ENCODE peak calls at places on chromosome 1, in ten cellular contexts. J, P, V, Z, T, Q, L, X, K and W are unnamed samples.

GRCh38 chr1:156815307-156815826 is 1.3 kb downstream of the SH2D2A start:
- DNase-seq in J (no peak), P (no peak), V (no peak), Z (no peak), T (no peak), Q (no peak), L (no peak), X (no peak), K (no peak), W (no peak)

GRCh38 chr1:104294259-104294658 is 544.6 kb downstream of the AMY1C start:
- DNase-seq in J (no peak), P (no peak), V (no peak), Z (no peak), T (no peak), Q (no peak), L (no peak), X (no peak), K (no peak), W (no peak)

GRCh38 chr1:186985889-186986491 is 157.2 kb downstream of the PLA2G4A start:
- DNase-seq in J (peak), P (no peak), V (no peak), Z (no peak), T (no peak), Q (peak), L (peak), X (no peak), K (peak), W (peak)

GRCh38 chr1:12208764-12209494 is 20.9 kb upstream of the VPS13D start:
- DNase-seq in J (peak), P (peak), V (peak), Z (peak), T (peak), Q (peak), L (peak), X (peak), K (peak), W (peak)

GRCh38 chr1:115980998-115981993 is 5.0 kb downstream of the SLC22A15 start:
- DNase-seq in J (peak), P (no peak), V (no peak), Z (peak), T (no peak), Q (peak), L (peak), X (no peak), K (peak), W (no peak)

GRCh38 chr1:240027059-240027462 is 64.6 kb upstream of the FMN2 start:
- DNase-seq in J (peak), P (no peak), V (no peak), Z (peak), T (no peak), Q (no peak), L (peak), X (no peak), K (peak), W (no peak)

GRCh38 chr1:223146745-223147144 is 3.7 kb upstream of the TLR5 start:
- DNase-seq in J (no peak), P (no peak), V (no peak), Z (no peak), T (no peak), Q (no peak), L (no peak), X (no peak), K (no peak), W (no peak)

GRCh38 chr1:241652012-241652411 is at the start of gene WDR64:
- DNase-seq in J (no peak), P (no peak), V (no peak), Z (no peak), T (no peak), Q (no peak), L (no peak), X (no peak), K (no peak), W (no peak)

GRCh38 chr1:7644906-7645750 is 126.0 kb upstream of the VAMP3 start:
- DNase-seq in J (no peak), P (no peak), V (no peak), Z (no peak), T (peak), Q (no peak), L (peak), X (no peak), K (peak), W (no peak)

GRCh38 chr1:55827350-55827749 is 612.2 kb upstream of the USP24 start:
- DNase-seq in J (no peak), P (no peak), V (no peak), Z (no peak), T (no peak), Q (no peak), L (no peak), X (no peak), K (no peak), W (no peak)

GRCh38 chr1:41353744-41354143 is 7.5 kb upstream of the FOXO6 start:
- DNase-seq in J (no peak), P (no peak), V (no peak), Z (no peak), T (no peak), Q (no peak), L (no peak), X (peak), K (peak), W (peak)